ENCODE peak calls at places on chromosomes 12 and 14, in eight cellular contexts. N, U, F, Y, C, V, O and E are unnamed samples.
A peak's percentile ranks its signal among the peaks of the same experiment; 100 is the strongest.

GRCh38 chr12:122860854-122861585 is 25.8 kb downstream of the HIP1R start:
- DNase-seq in N (no peak), U (no peak), F (no peak), Y (no peak), C (no peak), V (no peak), O (no peak), E (no peak)

GRCh38 chr12:122856999-122857671 is 21.9 kb downstream of the HIP1R start:
- DNase-seq in N (no peak), U (no peak), F (no peak), Y (no peak), C (no peak), V (no peak), O (no peak), E (no peak)

GRCh38 chr14:68146812-68147211 is 327.2 kb downstream of the RAD51B start:
- DNase-seq in N (peak; percentile 71), U (peak; percentile 92), F (no peak), Y (no peak), C (no peak), V (no peak), O (no peak), E (peak; percentile 30)

GRCh38 chr12:126688556-126688955 is 1578.4 kb upstream of the TMEM132C start:
- DNase-seq in N (no peak), U (no peak), F (no peak), Y (no peak), C (no peak), V (no peak), O (no peak), E (no peak)

GRCh38 chr14:44989497-44990440 is 27.8 kb downstream of the TOGARAM1 start:
- DNase-seq in N (no peak), U (no peak), F (no peak), Y (peak; percentile 38), C (peak; percentile 36), V (no peak), O (no peak), E (no peak)

GRCh38 chr12:50258167-50258551 is 25.2 kb downstream of the LIMA1 start:
- DNase-seq in N (no peak), U (no peak), F (no peak), Y (no peak), C (no peak), V (no peak), O (no peak), E (peak; percentile 58)

GRCh38 chr12:108634225-108634795 is 616 bp upstream of the SELPLG start:
- DNase-seq in N (peak; percentile 65), U (peak; percentile 85), F (peak; percentile 51), Y (peak; percentile 88), C (peak; percentile 53), V (peak; percentile 53), O (peak; percentile 46), E (no peak)

GRCh38 chr12:1130571-1130970 is 139.5 kb downstream of the ERC1 start:
- DNase-seq in N (peak; percentile 40), U (no peak), F (no peak), Y (no peak), C (no peak), V (no peak), O (no peak), E (no peak)

GRCh38 chr12:86600664-86601231 is 344.6 kb upstream of the MGAT4C start:
- DNase-seq in N (no peak), U (no peak), F (peak; percentile 37), Y (no peak), C (no peak), V (no peak), O (no peak), E (no peak)

GRCh38 chr14:106879241-106879640 is 1352.9 kb downstream of the TMEM121 start:
- DNase-seq in N (peak; percentile 20), U (peak; percentile 41), F (no peak), Y (peak; percentile 12), C (peak; percentile 82), V (peak; percentile 27), O (peak; percentile 20), E (peak; percentile 24)

GRCh38 chr12:26123482-26123980 is 1.3 kb downstream of the BHLHE41 start:
- DNase-seq in N (no peak), U (no peak), F (no peak), Y (no peak), C (no peak), V (no peak), O (no peak), E (no peak)

GRCh38 chr14:37150414-37150813 is 22.0 kb downstream of the SLC25A21 start:
- DNase-seq in N (no peak), U (peak; percentile 33), F (no peak), Y (no peak), C (peak; percentile 50), V (peak; percentile 46), O (no peak), E (peak; percentile 53)